ENCODE peak calls at places on chromosomes 11 and 22, in four cellular contexts. One of them, this sample, is unnamed.

GRCh38 chr11:73260127-73260457 is 12.0 kb upstream of the P2RY6 start:
- DNase-seq in K562: no peak
- DNase-seq in Panc1: no peak
- DNase-seq in HepG2: no peak
- DNase-seq in this sample: no peak

GRCh38 chr22:20412474-20413216 is 18.7 kb downstream of the ZNF74 start:
- DNase-seq in K562: peak
- DNase-seq in Panc1: no peak
- DNase-seq in HepG2: no peak
- DNase-seq in this sample: no peak

GRCh38 chr11:65427691-65428577 is 5.3 kb downstream of the NEAT1 start:
- DNase-seq in K562: peak
- DNase-seq in Panc1: no peak
- DNase-seq in HepG2: no peak
- DNase-seq in this sample: peak

GRCh38 chr11:123374622-123374968 is 55.5 kb upstream of the GRAMD1B start:
- DNase-seq in K562: no peak
- DNase-seq in Panc1: no peak
- DNase-seq in HepG2: no peak
- DNase-seq in this sample: no peak

GRCh38 chr22:33000342-33001280 is 57.6 kb downstream of the SYN3 start:
- DNase-seq in K562: peak
- DNase-seq in Panc1: peak
- DNase-seq in HepG2: peak
- DNase-seq in this sample: no peak

GRCh38 chr11:96204366-96204659 is 138.7 kb downstream of the MAML2 start:
- DNase-seq in K562: no peak
- DNase-seq in Panc1: no peak
- DNase-seq in HepG2: no peak
- DNase-seq in this sample: no peak

GRCh38 chr22:44212936-44213335 is 32.2 kb downstream of the PARVG start:
- DNase-seq in K562: no peak
- DNase-seq in Panc1: no peak
- DNase-seq in HepG2: no peak
- DNase-seq in this sample: no peak

GRCh38 chr11:60172011-60172410 is 10.9 kb downstream of the MS4A6A start:
- DNase-seq in K562: no peak
- DNase-seq in Panc1: no peak
- DNase-seq in HepG2: no peak
- DNase-seq in this sample: no peak

GRCh38 chr22:26476705-26477340 is 6.8 kb downstream of the HPS4 start:
- DNase-seq in K562: no peak
- DNase-seq in Panc1: no peak
- DNase-seq in HepG2: peak
- DNase-seq in this sample: no peak

GRCh38 chr11:75944515-75944914 is 129.5 kb downstream of the UVRAG start:
- DNase-seq in K562: no peak
- DNase-seq in Panc1: no peak
- DNase-seq in HepG2: no peak
- DNase-seq in this sample: no peak

GRCh38 chr11:36187618-36188017 is 101.6 kb downstream of the COMMD9 start:
- DNase-seq in K562: no peak
- DNase-seq in Panc1: no peak
- DNase-seq in HepG2: no peak
- DNase-seq in this sample: no peak

GRCh38 chr11:134749040-134749586 is 337.1 kb upstream of the B3GAT1 start:
- DNase-seq in K562: no peak
- DNase-seq in Panc1: no peak
- DNase-seq in HepG2: no peak
- DNase-seq in this sample: no peak
- TF ChIP-seq TCF7L2 in K562: no peak
- TF ChIP-seq TCF7L2 in Panc1: no peak
- TF ChIP-seq TCF7L2 in HepG2: no peak
- TF ChIP-seq TCF7L2 in this sample: no peak

DNA sequence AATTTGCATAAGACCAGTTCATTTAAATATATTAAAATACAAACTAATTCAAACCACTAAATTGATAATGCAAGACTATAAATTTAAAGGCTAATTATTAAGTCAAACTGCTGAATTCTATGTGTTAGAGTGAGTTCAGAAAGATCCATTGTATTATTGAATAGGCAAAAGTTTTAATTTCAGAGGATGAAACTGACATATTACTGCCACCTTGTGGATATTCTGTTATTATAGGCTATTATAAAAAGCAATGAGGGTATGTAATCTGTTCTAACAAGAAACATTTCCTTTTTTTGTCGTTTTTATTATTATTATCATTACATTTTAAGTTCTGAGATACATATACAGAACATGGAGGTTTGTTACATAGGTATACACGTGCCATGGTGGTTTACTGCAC is 20.9 kb upstream of the NAALAD2 start:
- DNase-seq in K562: no peak
- DNase-seq in Panc1: no peak
- DNase-seq in HepG2: no peak
- DNase-seq in this sample: no peak
- TF ChIP-seq TCF7L2 in K562: no peak
- TF ChIP-seq TCF7L2 in Panc1: no peak
- TF ChIP-seq TCF7L2 in HepG2: no peak
- TF ChIP-seq TCF7L2 in this sample: no peak

GRCh38 chr11:116925050-116925449 is 87.6 kb upstream of the APOA1 start:
- DNase-seq in K562: no peak
- DNase-seq in Panc1: no peak
- DNase-seq in HepG2: no peak
- DNase-seq in this sample: no peak

GRCh38 chr11:116928102-116928777 is 90.8 kb upstream of the APOA1 start:
- DNase-seq in K562: no peak
- DNase-seq in Panc1: no peak
- DNase-seq in HepG2: no peak
- DNase-seq in this sample: no peak

GRCh38 chr11:116929393-116930090 is 92.1 kb upstream of the APOA1 start:
- DNase-seq in K562: no peak
- DNase-seq in Panc1: no peak
- DNase-seq in HepG2: peak
- DNase-seq in this sample: no peak

GRCh38 chr11:116928845-116929244 is 91.4 kb upstream of the APOA1 start:
- DNase-seq in K562: no peak
- DNase-seq in Panc1: no peak
- DNase-seq in HepG2: peak
- DNase-seq in this sample: no peak

GRCh38 chr11:116927163-116927772 is 89.8 kb upstream of the APOA1 start:
- DNase-seq in K562: peak
- DNase-seq in Panc1: no peak
- DNase-seq in HepG2: peak
- DNase-seq in this sample: no peak
- TF ChIP-seq TCF7L2 in K562: no peak
- TF ChIP-seq TCF7L2 in Panc1: no peak
- TF ChIP-seq TCF7L2 in HepG2: no peak
- TF ChIP-seq TCF7L2 in this sample: no peak

GRCh38 chr22:39622881-39623367 is 52.4 kb downstream of the CACNA1I start:
- DNase-seq in K562: peak
- DNase-seq in Panc1: no peak
- DNase-seq in HepG2: peak
- DNase-seq in this sample: peak
- TF ChIP-seq TCF7L2 in K562: no peak
- TF ChIP-seq TCF7L2 in Panc1: no peak
- TF ChIP-seq TCF7L2 in HepG2: no peak
- TF ChIP-seq TCF7L2 in this sample: no peak

DNA sequence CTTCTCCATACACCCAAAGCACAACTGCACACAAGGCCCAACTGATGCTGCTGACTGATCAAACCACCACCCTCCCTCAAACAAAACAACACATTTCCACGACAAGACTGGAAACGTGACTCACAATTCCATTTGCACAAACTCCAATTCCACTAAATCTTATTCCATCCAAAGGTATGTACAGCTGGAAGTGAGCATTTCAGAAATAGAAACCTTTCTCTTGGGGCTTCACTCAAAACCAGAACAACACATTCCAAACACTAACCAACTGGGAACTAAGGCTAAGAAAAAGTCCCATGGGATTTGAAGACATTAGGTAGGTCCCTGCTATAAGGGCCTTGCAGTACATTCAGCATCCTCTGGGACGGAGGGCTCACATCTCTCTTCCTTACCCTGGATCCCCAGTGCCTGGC is 19.6 kb downstream of the MORC2 start:
- DNase-seq in K562: no peak
- DNase-seq in Panc1: no peak
- DNase-seq in HepG2: no peak
- DNase-seq in this sample: no peak
- TF ChIP-seq TCF7L2 in K562: no peak
- TF ChIP-seq TCF7L2 in Panc1: no peak
- TF ChIP-seq TCF7L2 in HepG2: no peak
- TF ChIP-seq TCF7L2 in this sample: no peak

GRCh38 chr11:124800226-124800929 is at the start of gene MSANTD2:
- DNase-seq in K562: peak
- DNase-seq in Panc1: peak
- DNase-seq in HepG2: peak
- DNase-seq in this sample: peak
- TF ChIP-seq TCF7L2 in K562: no peak
- TF ChIP-seq TCF7L2 in Panc1: peak
- TF ChIP-seq TCF7L2 in HepG2: no peak
- TF ChIP-seq TCF7L2 in this sample: no peak

GRCh38 chr11:8841899-8842298 is 69.1 kb upstream of the AKIP1 start:
- DNase-seq in K562: no peak
- DNase-seq in Panc1: no peak
- DNase-seq in HepG2: peak
- DNase-seq in this sample: no peak
- TF ChIP-seq TCF7L2 in K562: no peak
- TF ChIP-seq TCF7L2 in Panc1: no peak
- TF ChIP-seq TCF7L2 in HepG2: no peak
- TF ChIP-seq TCF7L2 in this sample: no peak

GRCh38 chr11:19861171-19861570 is 148.5 kb downstream of the NAV2 start:
- DNase-seq in K562: no peak
- DNase-seq in Panc1: no peak
- DNase-seq in HepG2: no peak
- DNase-seq in this sample: no peak

GRCh38 chr11:19867064-19867463 is 154.4 kb downstream of the NAV2 start:
- DNase-seq in K562: no peak
- DNase-seq in Panc1: no peak
- DNase-seq in HepG2: no peak
- DNase-seq in this sample: no peak

GRCh38 chr11:19868281-19868821 is 155.7 kb downstream of the NAV2 start:
- DNase-seq in K562: no peak
- DNase-seq in Panc1: no peak
- DNase-seq in HepG2: no peak
- DNase-seq in this sample: no peak

GRCh38 chr11:19866037-19866436 is 153.4 kb downstream of the NAV2 start:
- DNase-seq in K562: no peak
- DNase-seq in Panc1: no peak
- DNase-seq in HepG2: no peak
- DNase-seq in this sample: no peak

DNA sequence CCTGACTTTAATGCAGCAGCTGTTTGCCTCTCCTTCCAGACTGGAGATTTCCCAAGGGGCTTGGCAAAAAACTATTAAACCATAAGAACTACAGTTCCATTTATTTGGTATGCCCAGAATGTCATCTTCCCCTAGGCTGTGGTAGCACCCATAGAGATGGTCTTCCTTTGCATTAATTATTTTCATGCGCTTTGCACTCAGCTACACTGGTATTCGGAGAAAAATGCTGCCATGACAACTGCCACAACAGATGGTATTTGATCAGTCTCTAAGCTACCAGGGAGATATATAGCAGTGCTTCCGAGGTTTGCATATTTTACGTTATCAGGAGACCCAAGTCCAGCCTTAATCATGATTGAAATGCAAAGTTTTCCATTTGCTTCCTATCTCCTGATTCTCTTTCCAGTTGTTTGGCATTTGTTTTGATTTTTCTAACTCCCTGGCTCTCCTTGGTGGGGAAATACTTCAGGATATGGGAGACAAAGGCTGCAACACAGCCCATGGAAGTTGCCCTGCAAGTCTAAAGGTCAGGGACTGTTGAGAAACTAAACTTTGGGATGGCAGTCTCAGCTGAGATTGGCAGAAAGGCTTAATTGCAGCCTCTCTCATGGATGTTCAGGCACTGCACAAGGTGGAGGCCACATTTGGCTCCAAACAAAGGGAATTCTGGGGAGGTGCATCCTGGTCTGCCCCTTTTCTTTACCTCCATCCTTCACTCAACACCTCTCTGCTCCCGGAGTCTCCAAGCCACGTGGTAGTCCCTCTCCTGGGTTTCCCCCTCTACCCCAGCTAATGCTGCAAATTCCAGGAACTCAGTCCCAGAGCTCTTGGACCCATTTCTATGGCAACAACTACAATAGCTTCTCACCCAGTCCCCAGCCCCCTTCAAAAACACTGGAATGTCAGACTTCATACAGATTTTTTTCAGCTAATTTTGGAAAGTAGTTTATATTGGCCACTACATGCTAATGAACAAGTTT is 151.8 kb downstream of the NAV2 start:
- DNase-seq in K562: no peak
- DNase-seq in Panc1: no peak
- DNase-seq in HepG2: peak
- DNase-seq in this sample: no peak
- TF ChIP-seq TCF7L2 in K562: no peak
- TF ChIP-seq TCF7L2 in Panc1: no peak
- TF ChIP-seq TCF7L2 in HepG2: no peak
- TF ChIP-seq TCF7L2 in this sample: no peak

DNA sequence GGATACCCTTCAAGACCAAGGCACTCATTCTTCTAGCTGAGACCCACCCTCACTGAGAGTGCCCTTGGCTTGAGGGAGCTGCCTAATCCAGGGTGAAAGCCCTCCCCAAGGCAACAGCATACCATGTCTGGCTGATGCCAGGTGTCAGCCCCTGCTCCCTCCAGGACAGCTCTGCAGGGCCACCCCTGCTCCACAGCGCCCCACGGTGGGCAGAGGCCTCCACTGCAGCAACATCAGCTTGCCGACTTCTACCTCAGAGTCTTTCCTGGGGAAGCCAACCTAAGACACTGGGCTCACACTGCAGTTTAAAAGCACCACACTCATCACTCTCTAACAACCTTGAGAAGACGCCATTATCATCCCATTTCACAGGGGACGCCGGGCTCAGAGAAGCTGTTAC is 29.0 kb downstream of the TTLL1 start:
- DNase-seq in K562: peak
- DNase-seq in Panc1: no peak
- DNase-seq in HepG2: peak
- DNase-seq in this sample: no peak
- TF ChIP-seq TCF7L2 in K562: no peak
- TF ChIP-seq TCF7L2 in Panc1: no peak
- TF ChIP-seq TCF7L2 in HepG2: no peak
- TF ChIP-seq TCF7L2 in this sample: no peak